ENCODE peak calls at places on chromosomes 13 and 19, in nine cellular contexts. I is IMR-90; U is dorsolateral prefrontal cortex; Y is psoas muscle; A is aorta; N is CD8-positive, alpha-beta T cell; X is thoracic aorta; V is CD8-positive, alpha-beta memory T cell; S is stomach. P is an unnamed sample.

GRCh38 chr19:1113986-1114483 is 10.2 kb downstream of the GPX4 start:
- DNase-seq in N (no peak), S (no peak), V (no peak), Y (no peak), U (no peak), I (no peak), X (no peak), A (no peak), P (no peak)

GRCh38 chr13:106530209-106530906 is 5.1 kb downstream of the EFNB2 start:
- DNase-seq in S (no peak), X (no peak), V (no peak), U (no peak), A (no peak), Y (no peak), N (no peak), I (no peak), P (no peak)

GRCh38 chr13:78712866-78713265 is 53.9 kb upstream of the OBI1 start:
- DNase-seq in V (no peak), A (no peak), I (no peak), S (no peak), X (no peak), Y (no peak), U (no peak), N (no peak), P (no peak)

GRCh38 chr13:43145556-43145955 is 122.2 kb downstream of the DNAJC15 start:
- DNase-seq in U (no peak), A (no peak), X (no peak), V (no peak), S (no peak), Y (no peak), N (no peak), I (no peak), P (no peak)

GRCh38 chr13:51668580-51669195 is 84.4 kb downstream of the WDFY2 start:
- DNase-seq in V (no peak), X (no peak), A (no peak), Y (no peak), N (no peak), U (no peak), I (no peak), S (no peak), P (no peak)

GRCh38 chr13:111906306-111906705 is 160.6 kb upstream of the SOX1 start:
- DNase-seq in I (no peak), A (no peak), X (no peak), U (no peak), V (no peak), N (no peak), S (no peak), Y (no peak), P (no peak)

GRCh38 chr13:22929391-22930126 is 251.2 kb upstream of the SGCG start:
- DNase-seq in N (no peak), X (no peak), A (no peak), Y (no peak), I (no peak), V (no peak), S (no peak), U (no peak), P (no peak)

GRCh38 chr19:24033962-24034342 is 53.0 kb upstream of the ZNF254 start:
- DNase-seq in I (peak), U (peak), S (peak), Y (peak), A (peak), V (no peak), X (peak), N (no peak), P (no peak)

GRCh38 chr19:51688665-51689571 is 4.2 kb upstream of the SPACA6 start:
- DNase-seq in N (no peak), U (peak), I (peak), X (peak), A (peak), S (peak), Y (peak), V (no peak), P (no peak)

GRCh38 chr13:99384468-99384867 is 77.3 kb upstream of the GPR183 start:
- DNase-seq in Y (no peak), S (no peak), U (no peak), I (no peak), X (no peak), A (no peak), N (peak), V (no peak), P (peak)

GRCh38 chr19:44776402-44777096 is 1.1 kb upstream of the CBLC start:
- DNase-seq in U (no peak), N (no peak), Y (no peak), I (no peak), V (no peak), S (peak), A (no peak), X (no peak), P (no peak)

GRCh38 chr13:100887729-100888151 is 213.1 kb upstream of the TMTC4 start:
- DNase-seq in A (no peak), I (peak), Y (no peak), N (no peak), U (no peak), X (no peak), V (no peak), S (no peak), P (no peak)

GRCh38 chr19:5341448-5341820 is 822 bp upstream of the PTPRS start:
- DNase-seq in I (no peak), Y (no peak), S (no peak), U (no peak), V (no peak), N (no peak), X (no peak), A (no peak), P (no peak)

GRCh38 chr19:46211201-46211881 is 18.2 kb upstream of the IGFL1 start:
- DNase-seq in X (no peak), V (no peak), N (no peak), U (no peak), A (peak), Y (peak), S (peak), I (no peak), P (no peak)

GRCh38 chr13:45198924-45199323 is 1.9 kb downstream of the KCTD4 start:
- DNase-seq in N (no peak), S (no peak), V (no peak), I (no peak), X (no peak), U (no peak), A (no peak), Y (no peak), P (no peak)

GRCh38 chr19:57410748-57411671 is at the start of gene ZNF17:
- DNase-seq in S (peak), U (peak), X (peak), I (peak), V (peak), Y (peak), A (peak), N (peak), P (peak)
- H3K27ac ChIP-seq in S (peak), U (peak), X (peak), I (peak), V (peak), Y (peak), A (no peak), N (peak), P (peak)

DNA sequence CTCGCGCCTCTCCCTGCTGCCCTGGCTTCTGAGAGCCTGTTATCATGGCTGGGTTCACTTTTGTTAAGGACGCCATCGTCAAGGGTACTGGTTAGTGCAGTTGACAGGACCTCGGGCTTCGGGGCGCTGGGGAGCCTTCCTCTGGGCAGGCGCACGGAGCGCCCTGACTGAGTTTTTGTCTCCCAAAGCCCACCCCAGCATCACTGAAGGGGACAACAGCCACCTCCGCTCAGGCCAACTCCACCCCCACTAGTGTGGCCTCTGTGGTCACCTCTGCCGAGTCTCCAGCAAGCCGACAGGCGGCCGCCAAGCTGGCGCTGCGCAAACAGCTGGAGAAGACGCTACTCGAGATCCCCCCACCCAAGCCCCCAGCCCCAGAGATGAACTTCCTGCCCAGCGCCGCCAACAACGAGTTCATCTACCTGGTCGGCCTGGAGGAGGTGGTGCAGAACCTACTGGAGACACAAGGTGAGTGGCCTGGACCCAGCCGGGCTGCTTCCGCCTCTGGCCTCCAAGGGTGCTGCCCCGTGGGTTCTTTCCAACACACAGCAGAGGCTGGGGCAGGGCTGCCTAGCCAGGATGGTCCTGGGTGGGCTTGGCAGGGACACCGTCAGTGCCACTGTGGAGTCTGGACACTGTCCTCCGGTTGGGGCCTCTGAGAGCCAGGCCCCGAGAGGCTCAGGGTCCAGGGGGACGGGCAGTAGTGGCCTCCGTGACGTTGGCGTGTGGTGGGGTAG is 16.9 kb downstream of the TSSK6 start:
- DNase-seq in V (no peak), Y (no peak), X (no peak), N (no peak), U (no peak), I (no peak), S (no peak), A (peak), P (no peak)
- H3K27ac ChIP-seq in V (no peak), Y (no peak), X (no peak), N (no peak), U (no peak), I (no peak), S (no peak), A (no peak), P (no peak)

GRCh38 chr13:96000069-96000468 is 53.1 kb downstream of the UGGT2 start:
- DNase-seq in U (no peak), V (no peak), A (no peak), X (no peak), N (no peak), S (no peak), I (no peak), Y (no peak), P (no peak)
- H3K27ac ChIP-seq in U (no peak), V (no peak), A (no peak), X (no peak), N (no peak), S (no peak), I (no peak), Y (no peak), P (no peak)

GRCh38 chr19:54014920-54015560 is 23.6 kb downstream of the CACNG6 start:
- DNase-seq in U (no peak), I (no peak), A (no peak), Y (no peak), X (no peak), S (no peak), N (no peak), V (no peak), P (no peak)
- H3K27ac ChIP-seq in U (no peak), I (no peak), A (no peak), Y (no peak), X (no peak), S (no peak), N (no peak), V (no peak), P (no peak)

DNA sequence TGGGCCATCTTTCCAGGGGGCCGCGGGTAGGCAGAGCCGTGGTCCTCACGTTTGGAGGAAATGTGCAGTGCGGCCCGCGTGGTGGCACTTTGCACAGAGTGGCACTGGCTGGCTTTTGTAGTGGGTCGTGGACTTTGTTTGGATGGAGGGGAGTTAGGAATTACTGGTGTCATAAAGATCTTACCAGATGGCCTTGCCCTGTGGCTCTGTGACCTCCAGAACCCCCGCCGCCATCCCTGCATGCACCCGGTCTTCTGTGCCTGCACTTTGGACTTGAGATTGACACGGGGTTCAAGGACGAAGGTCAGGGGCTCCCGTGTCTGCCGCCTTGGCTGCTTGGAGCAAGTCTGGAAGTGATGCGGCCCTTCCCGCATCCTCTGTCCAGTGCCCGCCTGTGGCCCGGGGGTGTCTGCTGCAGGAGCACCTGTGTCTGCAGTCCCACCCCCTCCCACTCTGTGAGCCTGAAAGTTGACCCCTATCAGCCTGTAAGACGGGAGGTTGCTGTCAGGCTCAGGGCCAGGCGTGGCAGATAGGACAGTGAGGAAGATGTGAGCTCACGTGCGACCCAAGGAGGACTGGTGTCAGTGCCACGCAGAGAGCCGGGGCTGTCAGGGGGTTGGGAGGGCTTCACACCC is 2.2 kb downstream of the GNA11 start:
- DNase-seq in I (no peak), N (no peak), A (peak), U (no peak), S (no peak), X (no peak), Y (no peak), V (no peak), P (no peak)
- H3K27ac ChIP-seq in I (no peak), N (no peak), A (no peak), U (peak), S (peak), X (peak), Y (peak), V (no peak), P (no peak)

GRCh38 chr13:59790626-59791025 is 373.1 kb downstream of the DIAPH3 start:
- DNase-seq in X (no peak), A (no peak), Y (no peak), I (peak), S (no peak), N (no peak), V (no peak), U (no peak), P (no peak)

GRCh38 chr13:59793107-59793506 is 370.6 kb downstream of the DIAPH3 start:
- DNase-seq in U (no peak), Y (no peak), A (no peak), S (no peak), X (no peak), N (no peak), V (no peak), I (no peak), P (no peak)

GRCh38 chr13:59782696-59783095 is 381.0 kb downstream of the DIAPH3 start:
- DNase-seq in S (no peak), U (no peak), V (no peak), N (no peak), Y (no peak), A (no peak), X (no peak), I (no peak), P (no peak)

DNA sequence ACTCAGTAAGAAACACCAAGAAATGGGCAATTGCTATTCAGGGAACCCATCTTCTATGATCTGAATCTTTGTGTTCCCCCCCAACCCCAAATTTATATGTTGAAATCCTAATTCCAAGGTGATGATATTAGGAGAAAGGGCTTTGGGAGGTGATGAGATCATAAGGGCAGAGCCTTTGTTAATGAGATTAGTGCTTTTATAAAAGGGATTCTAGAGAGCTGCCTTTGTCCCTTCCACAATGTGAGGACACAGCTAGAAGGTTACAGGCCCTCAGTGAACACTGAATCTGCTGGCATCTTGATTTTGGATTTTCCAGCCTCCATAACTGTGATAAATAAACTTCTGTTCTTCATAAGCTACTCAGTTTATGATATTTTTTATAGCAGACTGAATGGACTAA is 376.0 kb downstream of the DIAPH3 start:
- DNase-seq in S (no peak), A (no peak), U (no peak), N (no peak), V (no peak), Y (no peak), I (no peak), X (no peak), P (no peak)
- H3K27ac ChIP-seq in S (no peak), A (no peak), U (no peak), N (no peak), V (no peak), Y (no peak), I (no peak), X (no peak), P (no peak)

GRCh38 chr19:17751103-17751911 is at the start of gene FCHO1:
- DNase-seq in S (peak), Y (no peak), N (peak), U (peak), I (no peak), V (peak), X (no peak), A (no peak), P (peak)
- H3K27ac ChIP-seq in S (peak), Y (no peak), N (peak), U (peak), I (no peak), V (peak), X (no peak), A (no peak), P (peak)

DNA sequence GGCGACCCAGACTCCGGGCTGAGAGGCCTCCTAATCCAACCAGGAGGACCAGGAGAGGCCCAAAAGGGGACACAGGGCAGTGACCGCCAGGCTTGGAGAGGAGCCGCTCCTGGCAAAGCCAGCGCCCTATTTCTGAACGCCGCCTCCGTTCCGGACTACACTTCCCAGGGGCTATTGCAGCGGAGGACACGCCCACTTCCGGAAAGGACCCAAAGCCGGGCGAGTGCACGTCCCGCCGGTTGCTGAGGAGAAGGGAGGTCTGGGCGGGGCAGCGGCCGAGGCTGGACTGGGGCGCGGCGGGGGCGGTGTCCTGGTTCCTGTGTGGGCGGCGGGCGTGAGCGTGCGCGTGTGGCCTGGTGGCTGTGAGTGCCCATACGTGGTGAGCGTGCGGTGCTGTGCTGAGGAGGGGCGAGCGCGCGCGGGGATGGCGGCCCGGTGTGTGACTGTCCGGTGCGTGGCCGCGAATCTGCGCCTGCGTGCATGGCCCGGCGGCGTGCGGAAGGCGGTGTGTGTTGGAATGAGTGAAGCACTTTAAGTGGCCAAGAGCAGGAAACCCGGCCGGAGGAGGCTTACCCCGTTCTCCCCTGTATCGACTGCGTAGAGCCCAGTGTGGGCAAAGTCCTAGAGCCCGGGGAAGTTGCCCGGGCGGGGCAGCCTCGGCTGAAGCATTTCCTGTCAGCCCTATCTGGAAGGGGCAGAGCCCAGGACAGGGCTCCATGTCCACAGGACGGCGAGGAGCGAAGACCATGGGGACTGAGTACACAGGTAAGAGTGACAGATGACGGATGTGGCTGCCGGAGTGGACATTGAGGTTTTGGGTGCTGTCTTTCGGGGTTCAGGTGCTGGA is at the start of gene ZNF470:
- DNase-seq in A (peak), X (peak), V (peak), N (peak), Y (peak), I (peak), S (peak), U (peak), P (peak)
- H3K27ac ChIP-seq in A (no peak), X (peak), V (peak), N (peak), Y (peak), I (peak), S (peak), U (peak), P (peak)

P was measured in CD4-positive, alpha-beta memory T cell.